ENCODE peak calls at places on chromosome 13, in four cellular contexts. A is AG04449, H is AG09309, V is nephron progenitor cell. J is an unnamed sample.

GRCh38 chr13:97875911-97876310 is 77.6 kb upstream of the IPO5 start:
- DNase-seq in V (no peak), H (no peak), A (no peak), J (no peak)

GRCh38 chr13:81382236-81382635 is 1041.3 kb upstream of the SPRY2 start:
- DNase-seq in H (no peak), A (no peak), V (no peak), J (no peak)

GRCh38 chr13:75760182-75760981 is 124.3 kb downstream of the LMO7 start:
- DNase-seq in H (no peak), V (no peak), A (no peak), J (no peak)

GRCh38 chr13:66926200-66926850 is 303.8 kb downstream of the PCDH9 start:
- DNase-seq in V (no peak), A (no peak), H (no peak), J (no peak)

GRCh38 chr13:98599502-98600328 is 22.8 kb upstream of the STK24 start:
- DNase-seq in H (no peak), A (no peak), V (no peak), J (no peak)

GRCh38 chr13:30371649-30372265 is 50.5 kb upstream of the UBE2L5 start:
- DNase-seq in V (no peak), H (peak; percentile 28), A (peak; percentile 9), J (peak; percentile 97)

GRCh38 chr13:54433511-54434206 is 1405.0 kb downstream of the OLFM4 start:
- DNase-seq in H (no peak), A (no peak), V (no peak), J (no peak)

GRCh38 chr13:100658363-100658762 is 16.2 kb downstream of the TMTC4 start:
- DNase-seq in H (no peak), V (no peak), A (no peak), J (peak; percentile 15)

GRCh38 chr13:19151581-19152263 is 29.9 kb downstream of the TUBA3C start:
- DNase-seq in V (no peak), A (no peak), H (no peak), J (no peak)

GRCh38 chr13:46593403-46593802 is 40.4 kb downstream of the LRCH1 start:
- DNase-seq in A (no peak), V (no peak), H (no peak), J (peak; percentile 74)

GRCh38 chr13:31016342-31017325 is 84.2 kb downstream of the TEX26 start:
- DNase-seq in A (no peak), H (no peak), V (no peak), J (no peak)

GRCh38 chr13:83503424-83503823 is 378.9 kb downstream of the SLITRK1 start:
- DNase-seq in A (peak; percentile 14), H (no peak), V (no peak), J (no peak)

GRCh38 chr13:105920375-105920774 is 615.1 kb downstream of the EFNB2 start:
- DNase-seq in A (no peak), H (peak; percentile 52), V (no peak), J (no peak)

GRCh38 chr13:79451500-79451962 is 29.4 kb upstream of the NDFIP2 start:
- DNase-seq in A (peak; percentile 74), H (peak; percentile 76), V (no peak), J (peak; percentile 84)

GRCh38 chr13:76023644-76024043 is 387.5 kb downstream of the LMO7 start:
- DNase-seq in A (no peak), H (no peak), V (no peak), J (no peak)

GRCh38 chr13:33722216-33722900 is 95.6 kb upstream of the RFC3 start:
- DNase-seq in H (no peak), V (no peak), A (no peak), J (no peak)

GRCh38 chr13:60226507-60226906 is 62.8 kb upstream of the DIAPH3 start:
- DNase-seq in V (peak; percentile 23), H (no peak), A (no peak), J (peak; percentile 20)
- TF ChIP-seq CTCF in V (peak; percentile 27), H (peak; percentile 50), A (peak; percentile 55), J (peak; percentile 19)

DNA sequence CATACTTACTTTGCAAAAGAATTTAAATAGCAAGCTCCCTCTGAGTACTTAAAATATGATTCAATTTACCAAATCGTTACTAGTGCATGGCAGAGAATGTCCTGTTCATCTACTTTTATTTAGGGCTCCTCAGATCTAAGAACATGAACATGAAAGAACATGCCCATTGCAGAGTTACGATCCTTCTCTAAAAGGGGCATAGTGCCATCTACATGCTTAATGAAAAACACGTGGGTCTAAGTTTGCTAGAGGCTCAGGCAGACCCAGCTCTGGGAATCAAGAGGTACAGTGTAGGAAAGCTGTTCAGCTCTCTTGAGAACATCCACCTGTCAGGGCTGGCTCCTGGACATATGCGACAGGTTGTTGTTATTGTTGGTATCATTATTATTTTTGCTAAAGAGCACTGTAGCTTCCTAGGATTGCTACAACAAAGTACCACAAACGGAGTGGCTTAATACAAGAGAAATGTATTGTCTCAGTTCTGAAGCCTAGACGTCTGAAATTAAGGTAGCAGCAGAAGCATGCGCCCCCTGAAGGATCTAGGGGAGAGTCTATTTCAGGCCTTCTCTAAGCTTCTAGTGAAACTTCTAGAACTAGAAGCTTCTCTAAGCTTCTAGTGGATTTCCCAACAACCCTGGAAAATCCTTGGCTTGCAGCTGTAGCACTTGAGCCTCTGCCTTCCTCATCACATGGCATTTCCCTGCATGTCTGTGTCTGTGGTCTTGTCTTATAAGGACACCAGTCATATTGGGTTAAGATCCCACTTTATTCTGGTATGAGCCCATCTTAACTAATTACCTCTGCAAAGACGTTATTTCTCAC is 133.9 kb downstream of the DCT start:
- DNase-seq in H (no peak), V (no peak), A (no peak), J (peak; percentile 25)
- TF ChIP-seq CTCF in H (no peak), V (no peak), A (no peak), J (no peak)

DNA sequence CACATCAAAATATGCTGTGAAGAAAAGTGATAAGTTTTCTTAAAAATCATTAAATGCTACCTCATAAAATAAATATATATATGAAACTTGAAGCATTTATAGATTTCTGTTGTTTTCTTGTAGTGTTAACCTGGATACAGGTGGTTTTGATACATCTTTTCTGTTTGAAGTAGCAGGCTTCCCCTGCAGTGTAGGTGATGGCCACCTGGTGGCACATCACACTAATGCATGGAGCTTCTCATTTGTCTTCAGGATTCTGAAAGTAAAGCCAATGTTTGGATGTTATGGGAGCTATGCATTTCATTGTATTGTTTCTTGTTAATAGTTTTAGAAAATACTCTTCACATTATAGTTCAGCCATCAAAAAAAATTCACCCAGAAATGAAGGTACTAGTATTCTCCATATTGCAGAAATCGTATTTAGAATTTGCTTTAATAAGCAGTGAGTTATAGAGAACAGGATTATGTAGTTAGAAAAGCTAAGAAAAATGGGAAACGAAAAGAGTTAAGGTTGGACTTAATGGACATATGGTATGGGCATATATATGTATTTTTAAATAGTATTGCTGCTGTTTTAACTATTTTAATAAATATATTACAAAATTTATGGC is 18.7 kb downstream of the GPR180 start:
- DNase-seq in H (no peak), A (no peak), V (peak; percentile 15), J (peak; percentile 59)
- TF ChIP-seq CTCF in H (peak; percentile 74), A (peak; percentile 61), V (peak; percentile 68), J (peak; percentile 73)

DNA sequence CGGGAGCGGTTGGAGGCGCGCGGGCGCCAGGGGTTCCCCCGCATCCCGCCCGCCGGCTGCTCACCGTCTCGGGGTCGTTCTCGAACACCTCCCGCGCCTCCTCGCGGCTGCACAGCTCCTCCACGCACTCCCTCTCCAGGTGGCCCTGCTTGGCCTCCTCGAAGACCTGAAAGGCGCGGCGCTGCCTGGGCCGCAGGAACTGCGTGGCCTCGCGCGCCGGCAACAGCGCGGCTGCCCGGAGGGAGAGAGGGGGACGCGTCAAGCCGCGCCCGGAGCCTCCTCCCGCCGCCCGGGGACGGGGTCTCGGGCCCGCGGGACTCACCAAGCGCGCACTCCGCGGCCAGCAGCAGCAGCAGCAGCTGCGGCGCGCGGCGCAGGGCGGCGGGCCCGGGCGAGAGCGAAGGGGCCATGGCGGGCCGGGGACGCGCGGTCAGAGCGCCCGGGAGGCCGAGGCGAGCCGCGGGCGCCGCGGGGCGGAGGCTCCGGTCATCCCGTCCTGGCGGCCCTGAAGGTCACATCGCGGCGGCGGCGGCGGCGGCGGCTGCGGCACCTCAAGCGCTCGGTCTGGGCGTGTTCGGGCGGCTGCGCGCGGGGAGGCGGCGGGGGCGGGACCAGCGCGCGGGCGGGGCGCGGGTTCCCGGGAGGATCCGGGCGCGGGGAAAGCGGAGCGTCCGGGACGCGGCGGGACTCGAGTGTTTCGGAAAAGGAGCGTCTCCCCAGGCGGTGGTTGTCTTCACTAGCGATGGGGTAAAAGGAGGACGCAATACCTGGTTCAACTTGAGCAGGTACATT is at the start of gene GAS6:
- DNase-seq in A (no peak), V (peak; percentile 81), H (no peak), J (peak; percentile 31)
- TF ChIP-seq CTCF in A (peak; percentile 34), V (no peak), H (no peak), J (no peak)